ENCODE peak calls at places on chromosomes 7 and 10, in six cellular contexts. Q is Right ventricle myocardium superior; I is activated CD8-positive, alpha-beta memory T cell treated with anti-CD3 and anti-CD28 coated beads for 4 hours; L is LoVo; V is skeletal muscle cell; A is ovary. B is an unnamed sample.
A peak's percentile ranks its signal among the peaks of the same experiment; 100 is the strongest.

GRCh38 chr10:28734940-28735759 is 57.8 kb downstream of the BAMBI start:
- DNase-seq in A (no peak), I (no peak), L (peak; percentile 47), V (peak; percentile 86), Q (no peak), B (no peak)

GRCh38 chr10:4596951-4597350 is 229.1 kb upstream of the AKR1E2 start:
- DNase-seq in A (no peak), Q (no peak), L (no peak), I (no peak), V (no peak), B (no peak)

GRCh38 chr7:48312151-48312550 is 140.9 kb downstream of the ABCA13 start:
- DNase-seq in Q (no peak), A (no peak), V (no peak), I (no peak), L (no peak), B (no peak)

GRCh38 chr7:47693161-47693740 is 111.3 kb upstream of the TNS3 start:
- DNase-seq in L (no peak), I (no peak), A (no peak), V (no peak), Q (no peak), B (no peak)

GRCh38 chr7:48154792-48155413 is 16.4 kb upstream of the ABCA13 start:
- DNase-seq in A (no peak), Q (no peak), I (no peak), V (no peak), L (peak; percentile 66), B (no peak)

GRCh38 chr7:70353310-70353947 is 755.2 kb downstream of the AUTS2 start:
- DNase-seq in V (no peak), L (no peak), A (no peak), I (no peak), Q (no peak), B (no peak)

GRCh38 chr10:125023862-125024495 is 82.1 kb downstream of the ZRANB1 start:
- DNase-seq in Q (peak; percentile 85), I (no peak), A (peak; percentile 82), L (no peak), V (no peak), B (no peak)

GRCh38 chr10:61285749-61286148 is 167.4 kb downstream of the TMEM26 start:
- DNase-seq in Q (peak; percentile 26), V (no peak), A (no peak), L (no peak), I (no peak), B (no peak)

GRCh38 chr7:128829391-128830166 is 627 bp upstream of the FLNC start:
- DNase-seq in V (no peak), A (peak; percentile 52), L (no peak), Q (peak; percentile 67), I (no peak), B (no peak)

GRCh38 chr10:79068562-79069324 is at the start of gene ZMIZ1:
- DNase-seq in L (peak; percentile 92), V (peak; percentile 82), I (peak; percentile 48), A (peak; percentile 91), Q (peak; percentile 93), B (peak; percentile 94)

GRCh38 chr10:119680050-119680449 is 28.9 kb downstream of the BAG3 start:
- DNase-seq in A (no peak), Q (no peak), L (no peak), V (no peak), I (no peak), B (no peak)

GRCh38 chr10:37623506-37623905 is 233.9 kb downstream of the ZNF248 start:
- DNase-seq in V (no peak), I (no peak), L (no peak), A (no peak), Q (no peak), B (no peak)

GRCh38 chr7:66529889-66530615 is 98.6 kb upstream of the KCTD7 start:
- DNase-seq in A (no peak), I (no peak), L (no peak), Q (no peak), V (no peak), B (no peak)

GRCh38 chr10:116784035-116784434 is 41.7 kb upstream of the HSPA12A start:
- DNase-seq in A (no peak), L (no peak), V (no peak), Q (no peak), I (no peak), B (no peak)

GRCh38 chr7:83072576-83073517 is 89.8 kb downstream of the PCLO start:
- DNase-seq in L (no peak), I (no peak), A (no peak), Q (no peak), V (no peak), B (no peak)

GRCh38 chr7:47152307-47152706 is 429.6 kb downstream of the TNS3 start:
- DNase-seq in I (no peak), Q (no peak), A (no peak), V (no peak), L (no peak), B (no peak)

B was measured in ureter.